ENCODE peak calls at places on chromosomes 11 and 22, in four cellular contexts. G, V, B and F are unnamed samples.

GRCh38 chr22:26617251-26618199 is at the start of gene CRYBB1:
- DNase-seq in B (peak; percentile 67), V (peak; percentile 67), G (no peak), F (no peak)

GRCh38 chr11:94424011-94424410 is 22.8 kb upstream of the GPR83 start:
- DNase-seq in G (no peak), V (no peak), B (no peak), F (no peak)

GRCh38 chr11:99069831-99070444 is 49.2 kb downstream of the CNTN5 start:
- DNase-seq in B (no peak), G (no peak), V (no peak), F (no peak)

GRCh38 chr22:48757581-48757980 is 1070.1 kb downstream of the BRD1 start:
- DNase-seq in B (no peak), G (peak; percentile 13), V (no peak), F (no peak)

GRCh38 chr11:113083571-113083970 is 122.4 kb downstream of the NCAM1 start:
- DNase-seq in B (no peak), G (no peak), V (no peak), F (no peak)

GRCh38 chr11:32094931-32095330 is 4.1 kb downstream of the RCN1 start:
- DNase-seq in V (no peak), B (peak; percentile 70), G (no peak), F (no peak)

GRCh38 chr11:73177380-73178091 is 35.4 kb upstream of the FCHSD2 start:
- DNase-seq in V (no peak), B (peak; percentile 50), G (no peak), F (no peak)

GRCh38 chr11:113991718-113992458 is 17.0 kb downstream of the HTR3A start:
- DNase-seq in V (no peak), B (no peak), G (no peak), F (no peak)

GRCh38 chr11:61294717-61295595 is at the start of gene VWCE:
- DNase-seq in B (peak; percentile 37), V (peak; percentile 55), G (peak; percentile 48), F (no peak)

GRCh38 chr11:74388678-74389327 is 9.4 kb downstream of the PGM2L1 start:
- DNase-seq in G (peak; percentile 81), B (peak; percentile 46), V (peak; percentile 60), F (no peak)

GRCh38 chr11:87712802-87713202 is 462.4 kb downstream of the RAB38 start:
- DNase-seq in V (no peak), B (no peak), G (no peak), F (no peak)

GRCh38 chr11:130786987-130787688 is 129.1 kb downstream of the SNX19 start:
- DNase-seq in B (peak; percentile 34), G (no peak), V (no peak), F (no peak)

GRCh38 chr22:37526376-37526775 is 7.2 kb upstream of the CARD10 start:
- DNase-seq in B (no peak), V (no peak), G (no peak), F (no peak)

GRCh38 chr11:44622190-44622650 is 56.8 kb downstream of the CD82 start:
- DNase-seq in G (peak; percentile 14), V (no peak), B (no peak), F (no peak)

GRCh38 chr22:21951931-21952465 is 650 bp downstream of the PPM1F start:
- DNase-seq in B (peak; percentile 49), G (peak; percentile 34), V (peak; percentile 49), F (no peak)

GRCh38 chr22:49112176-49112575 is 715.5 kb downstream of the BRD1 start:
- DNase-seq in G (no peak), V (no peak), B (no peak), F (no peak)

GRCh38 chr11:117910525-117910924 is 18.7 kb downstream of the TMPRSS13 start:
- DNase-seq in V (no peak), G (no peak), B (no peak), F (no peak)

GRCh38 chr22:20390394-20390907 is 3.5 kb upstream of the ZNF74 start:
- DNase-seq in V (no peak), B (no peak), G (no peak), F (no peak)

GRCh38 chr22:28989035-28989464 is 72.6 kb downstream of the C22orf31 start:
- DNase-seq in G (no peak), V (no peak), B (no peak), F (no peak)

GRCh38 chr11:68036717-68037239 is 2.0 kb upstream of the TCIRG1 start:
- DNase-seq in G (no peak), V (peak; percentile 84), B (no peak), F (no peak)

GRCh38 chr11:61354208-61354607 is 7.5 kb downstream of the CYB561A3 start:
- DNase-seq in G (no peak), V (no peak), B (no peak), F (no peak)

GRCh38 chr22:30422481-30423295 is 2.9 kb upstream of the MTFP1 start:
- DNase-seq in B (peak; percentile 89), V (peak; percentile 41), G (peak; percentile 81), F (peak; percentile 78)

GRCh38 chr11:1844221-1845094 is 5.7 kb downstream of the TNNI2 start:
- DNase-seq in G (peak; percentile 70), V (peak; percentile 74), B (no peak), F (no peak)

GRCh38 chr11:112440518-112440917 is 179.9 kb upstream of the PLET1 start:
- DNase-seq in B (peak; percentile 1), V (no peak), G (no peak), F (no peak)

GRCh38 chr11:86447763-86448480 is 73.2 kb downstream of the CCDC81 start:
- DNase-seq in B (no peak), V (peak; percentile 56), G (no peak), F (no peak)

GRCh38 chr11:71537537-71537936 is 288 bp upstream of the KRTAP5-8 start:
- DNase-seq in V (no peak), G (no peak), B (no peak), F (no peak)

GRCh38 chr11:23840872-23841271 is 656.0 kb upstream of the LUZP2 start:
- DNase-seq in G (no peak), V (no peak), B (no peak), F (no peak)

GRCh38 chr11:134439181-134439580 is 27.1 kb upstream of the B3GAT1 start:
- DNase-seq in B (no peak), V (no peak), G (no peak), F (no peak)

GRCh38 chr22:35489225-35489624 is 51.4 kb upstream of the RASD2 start:
- DNase-seq in V (no peak), G (no peak), B (no peak), F (no peak)

GRCh38 chr11:78253797-78254196 is 65.1 kb downstream of the USP35 start:
- DNase-seq in V (no peak), G (no peak), B (no peak), F (no peak)
- TF ChIP-seq CTCF in V (no peak), G (no peak), B (no peak), F (no peak)

DNA sequence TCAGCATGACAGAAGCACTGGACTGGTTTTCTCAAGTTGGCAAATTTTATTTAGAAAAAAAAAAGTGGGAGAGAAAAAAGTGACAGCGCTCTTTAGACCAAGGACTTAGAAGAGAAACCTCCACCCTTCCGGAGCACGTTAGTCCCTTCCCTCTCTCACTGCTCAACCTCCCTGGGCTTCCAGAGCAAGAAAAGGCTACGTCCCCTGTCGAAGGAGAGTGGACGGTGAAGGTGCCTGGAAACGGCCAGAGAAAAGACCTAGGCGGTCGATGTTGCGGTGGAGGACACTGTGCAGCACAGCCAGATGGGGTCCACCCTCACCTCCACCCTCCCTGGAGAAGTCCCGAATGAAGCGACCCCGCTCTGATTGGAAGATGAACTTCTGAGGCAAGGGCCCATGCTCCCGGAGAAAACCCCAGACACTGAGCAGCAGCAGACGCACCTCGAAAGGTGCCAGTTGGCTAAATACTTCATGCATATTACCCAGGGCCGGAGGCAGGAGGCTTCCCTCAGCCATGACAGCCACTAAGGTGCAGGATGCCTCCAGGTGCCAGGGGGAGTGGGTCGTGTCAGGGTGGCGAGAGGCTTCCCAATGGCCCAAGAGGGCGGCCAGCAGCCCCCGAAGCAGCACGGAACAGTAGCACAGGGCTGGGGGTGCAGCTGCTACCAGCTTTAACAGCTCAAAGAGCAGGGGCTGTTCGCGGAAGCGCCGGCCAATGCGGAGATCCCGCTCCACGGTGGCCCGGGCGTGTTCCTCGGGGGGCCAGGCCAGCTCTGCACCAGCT is 604 bp upstream of the GANAB start:
- DNase-seq in G (no peak), B (no peak), V (no peak), F (no peak)
- H3K4me3 ChIP-seq in G (no peak overlapping the region), B (peak overlapping the region; percentile 24), V (no peak overlapping the region), F (peak overlapping the region; percentile 22)

GRCh38 chr11:35412285-35412684 is 7.1 kb downstream of the SLC1A2 start:
- DNase-seq in B (peak; percentile 12), G (no peak), V (no peak), F (no peak)
- TF ChIP-seq CTCF in B (peak; percentile 66), G (no peak), V (peak; percentile 29), F (peak; percentile 59)

DNA sequence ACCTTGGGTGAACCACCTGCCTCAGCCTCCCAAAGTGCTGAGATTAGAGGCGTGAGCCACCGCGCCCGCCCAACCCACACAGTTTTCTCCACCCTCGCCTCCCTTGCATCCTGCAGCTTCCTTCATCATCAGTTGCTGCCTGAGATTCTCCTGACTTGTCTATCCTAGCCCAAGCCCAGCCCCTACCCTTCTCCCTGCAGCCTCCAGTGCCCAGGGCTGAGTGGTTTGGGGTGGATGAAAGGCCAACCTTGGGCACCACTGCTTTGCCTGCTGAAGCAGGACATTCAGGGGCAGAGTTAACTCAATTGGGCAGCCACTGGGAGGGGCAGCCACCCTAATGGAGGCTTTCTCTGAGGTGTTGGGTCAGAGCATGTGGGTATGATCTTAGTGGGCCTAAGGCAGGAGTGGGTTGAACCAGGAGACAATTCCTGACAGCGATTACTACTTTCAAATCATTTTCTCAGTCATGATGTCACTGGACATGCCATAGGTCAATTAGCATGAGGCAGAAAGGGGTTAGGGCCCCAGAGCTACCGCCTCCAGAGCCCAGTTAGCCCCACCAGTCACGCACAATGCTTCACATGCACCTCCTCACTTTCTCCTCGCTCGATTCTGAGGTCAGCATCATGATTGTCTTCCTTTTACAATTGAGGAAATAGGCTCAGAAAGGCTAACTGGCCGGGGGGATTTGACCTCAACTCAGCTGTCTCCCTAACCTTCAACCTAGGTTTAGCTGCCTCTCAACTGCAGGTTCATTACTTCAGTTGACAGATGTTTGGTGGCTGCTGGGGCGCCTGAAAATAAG is 1.0 kb upstream of the FKBP2 start:
- DNase-seq in V (peak; percentile 94), G (no peak), B (no peak), F (no peak)
- H3K4me3 ChIP-seq in V (peak overlapping the region; percentile 80), G (peak overlapping the region; percentile 95), B (peak overlapping the region; percentile 79), F (peak overlapping the region; percentile 65)

GRCh38 chr11:36945384-36945783 is 347.3 kb upstream of the RAG2 start:
- DNase-seq in G (no peak), V (no peak), B (peak; percentile 2), F (no peak)
- TF ChIP-seq CTCF in G (peak; percentile 14), V (no peak), B (peak; percentile 52), F (peak; percentile 47)

GRCh38 chr11:128695539-128696221 is 1.8 kb downstream of the FLI1 start:
- DNase-seq in G (no peak), V (peak; percentile 97), B (no peak), F (no peak)
- H3K4me3 ChIP-seq in G (peak overlapping the region; percentile 47), V (peak overlapping the region; percentile 79), B (peak overlapping the region; percentile 77), F (no peak overlapping the region)